ENCODE peak calls at places on chromosomes 11 and 22, in four cellular contexts. B is H1, A is HepG2, R is SK-N-SH. F is an unnamed sample.
A peak's percentile ranks its signal among the peaks of the same experiment; 100 is the strongest.

GRCh38 chr11:119795231-119795630 is 66.2 kb upstream of the NECTIN1 start:
- DNase-seq in A (no peak), B (no peak), R (no peak), F (peak; percentile 19)

GRCh38 chr22:36326178-36327161 is 61.3 kb downstream of the MYH9 start:
- DNase-seq in B (no peak), A (no peak), R (no peak), F (no peak)

GRCh38 chr11:88552377-88553029 is 215.0 kb upstream of the CTSC start:
- DNase-seq in R (peak; percentile 23), A (peak; percentile 39), B (peak; percentile 72), F (peak; percentile 41)

GRCh38 chr11:1767399-1768140 is 3.8 kb upstream of the CTSD start:
- DNase-seq in B (no peak), R (no peak), A (no peak), F (no peak)

GRCh38 chr11:9047986-9048522 is 43.3 kb downstream of the SCUBE2 start:
- DNase-seq in R (no peak), B (no peak), A (no peak), F (no peak)

GRCh38 chr22:36764641-36765040 is 11.3 kb downstream of the IFT27 start:
- DNase-seq in A (no peak), R (no peak), B (no peak), F (no peak)

GRCh38 chr22:30763815-30764686 is 69.4 kb downstream of the OSBP2 start:
- DNase-seq in A (peak; percentile 70), B (peak; percentile 61), R (peak; percentile 72), F (peak; percentile 84)

GRCh38 chr11:73239111-73239521 is 21.0 kb downstream of the P2RY2 start:
- DNase-seq in A (no peak), R (no peak), B (no peak), F (no peak)

GRCh38 chr22:49905465-49905864 is 12.8 kb downstream of the ALG12 start:
- DNase-seq in A (no peak), R (no peak), B (no peak), F (no peak)

GRCh38 chr11:26219506-26220117 is 112.3 kb upstream of the ANO3 start:
- DNase-seq in B (no peak), A (no peak), R (no peak), F (no peak)

GRCh38 chr11:117175781-117176180 is 2.8 kb upstream of the SIDT2 start:
- DNase-seq in A (no peak), R (no peak), B (no peak), F (no peak)

GRCh38 chr22:22061085-22062077 is 78.8 kb upstream of the TOP3B start:
- DNase-seq in B (no peak), A (peak; percentile 83), R (no peak), F (peak; percentile 6)

GRCh38 chr11:83836883-83837654 is 550.9 kb upstream of the CCDC90B start:
- DNase-seq in R (peak; percentile 69), B (peak; percentile 61), A (peak; percentile 65), F (peak; percentile 57)

GRCh38 chr22:20249797-20250354 is 18.2 kb downstream of the RTN4R start:
- DNase-seq in R (no peak), A (no peak), B (no peak), F (no peak)
- TF ChIP-seq USF2 in R (no peak), A (no peak), B (no peak), F (no peak)

DNA sequence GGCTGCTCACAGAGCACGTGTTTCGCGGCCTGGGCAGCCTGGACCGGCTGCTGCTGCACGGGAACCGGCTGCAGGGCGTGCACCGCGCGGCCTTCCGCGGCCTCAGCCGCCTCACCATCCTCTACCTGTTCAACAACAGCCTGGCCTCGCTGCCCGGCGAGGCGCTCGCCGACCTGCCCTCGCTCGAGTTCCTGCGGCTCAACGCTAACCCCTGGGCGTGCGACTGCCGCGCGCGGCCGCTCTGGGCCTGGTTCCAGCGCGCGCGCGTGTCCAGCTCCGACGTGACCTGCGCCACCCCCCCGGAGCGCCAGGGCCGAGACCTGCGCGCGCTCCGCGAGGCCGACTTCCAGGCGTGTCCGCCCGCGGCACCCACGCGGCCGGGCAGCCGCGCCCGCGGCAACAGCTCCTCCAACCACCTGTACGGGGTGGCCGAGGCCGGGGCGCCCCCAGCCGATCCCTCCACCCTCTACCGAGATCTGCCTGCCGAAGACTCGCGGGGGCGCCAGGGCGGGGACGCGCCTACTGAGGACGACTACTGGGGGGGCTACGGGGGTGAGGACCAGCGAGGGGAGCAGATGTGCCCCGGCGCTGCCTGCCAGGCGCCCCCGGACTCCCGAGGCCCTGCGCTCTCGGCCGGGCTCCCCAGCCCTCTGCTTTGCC is 16.0 kb downstream of the RTN4RL2 start:
- DNase-seq in R (peak; percentile 79), A (no peak), B (peak; percentile 74), F (no peak)
- TF ChIP-seq MAX in R (no peak), A (no peak), B (peak; percentile 98), F (no peak)

GRCh38 chr11:20671856-20672546 is 2.6 kb downstream of the NELL1 start:
- DNase-seq in A (peak; percentile 7), B (no peak), R (peak; percentile 67), F (peak; percentile 31)

GRCh38 chr11:20668844-20669832 is at the start of gene NELL1:
- DNase-seq in A (no peak), R (peak; percentile 79), B (peak; percentile 66), F (no peak)

GRCh38 chr11:20669833-20670684 is 673 bp downstream of the NELL1 start:
- DNase-seq in R (peak; percentile 67), A (no peak), B (peak; percentile 58), F (no peak)

GRCh38 chr11:20672575-20672974 is 3.2 kb downstream of the NELL1 start:
- DNase-seq in B (no peak), A (peak; percentile 18), R (peak; percentile 50), F (peak; percentile 20)

DNA sequence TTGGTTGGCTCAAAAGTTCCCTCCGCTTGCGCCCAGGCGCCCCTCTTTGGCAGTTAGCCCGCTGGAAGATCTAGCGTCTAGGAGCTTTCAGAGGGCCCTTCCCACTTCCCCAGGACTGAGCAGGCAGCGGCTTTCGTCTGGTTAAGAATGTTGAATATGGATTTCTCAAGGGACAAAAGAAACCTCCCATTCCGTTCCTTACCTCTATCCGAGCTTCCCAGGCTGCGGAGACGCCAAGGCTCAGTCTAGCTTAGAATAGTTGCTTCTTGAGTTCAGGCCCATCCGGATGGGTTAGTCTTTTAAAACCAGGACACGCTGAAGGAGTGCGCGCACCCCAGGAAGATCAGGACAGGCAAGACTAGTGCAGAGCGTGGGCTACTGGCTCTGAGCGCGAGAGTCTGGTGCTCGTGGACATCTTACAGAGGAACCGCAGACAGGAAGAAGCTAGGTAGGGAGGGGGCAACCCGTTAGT is 1.6 kb downstream of the NELL1 start:
- DNase-seq in B (peak; percentile 66), A (no peak), R (no peak), F (no peak)
- H3K4me3 ChIP-seq in B (peak overlapping the region; percentile 55), A (no peak overlapping the region), R (no peak overlapping the region), F (no peak overlapping the region)

DNA sequence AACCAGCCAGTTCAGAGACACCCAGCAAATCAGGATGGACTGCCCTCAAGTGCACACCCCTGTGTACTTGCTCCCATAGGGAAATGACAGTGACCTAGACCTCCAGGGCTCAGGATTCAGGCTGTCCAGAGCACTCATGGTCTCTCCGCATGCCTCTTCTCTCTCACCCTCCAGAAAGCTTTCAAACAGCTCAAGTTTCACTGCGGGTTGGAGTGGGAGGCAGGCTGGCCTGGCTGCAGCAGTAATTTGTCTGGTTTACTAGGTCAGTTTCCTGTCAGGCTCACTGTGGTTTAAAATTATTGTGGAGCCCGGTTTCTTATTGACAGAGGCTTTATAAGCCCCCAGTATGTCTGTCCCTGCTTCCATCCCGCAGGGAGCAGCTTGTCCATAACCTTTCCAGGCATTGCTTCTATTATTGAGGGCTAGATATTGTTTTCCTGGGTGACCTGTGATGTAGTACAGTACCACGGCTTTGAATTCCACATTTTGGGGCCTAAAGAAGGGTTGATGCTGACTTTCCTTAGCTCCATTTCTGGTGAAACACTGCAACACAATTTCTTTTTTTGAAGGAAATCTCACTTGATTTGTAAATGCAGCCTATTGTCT is 235.3 kb upstream of the SORL1-AS1 start:
- DNase-seq in B (no peak), R (no peak), A (no peak), F (no peak)
- TF ChIP-seq USF2 in B (no peak), R (no peak), A (no peak), F (no peak)

DNA sequence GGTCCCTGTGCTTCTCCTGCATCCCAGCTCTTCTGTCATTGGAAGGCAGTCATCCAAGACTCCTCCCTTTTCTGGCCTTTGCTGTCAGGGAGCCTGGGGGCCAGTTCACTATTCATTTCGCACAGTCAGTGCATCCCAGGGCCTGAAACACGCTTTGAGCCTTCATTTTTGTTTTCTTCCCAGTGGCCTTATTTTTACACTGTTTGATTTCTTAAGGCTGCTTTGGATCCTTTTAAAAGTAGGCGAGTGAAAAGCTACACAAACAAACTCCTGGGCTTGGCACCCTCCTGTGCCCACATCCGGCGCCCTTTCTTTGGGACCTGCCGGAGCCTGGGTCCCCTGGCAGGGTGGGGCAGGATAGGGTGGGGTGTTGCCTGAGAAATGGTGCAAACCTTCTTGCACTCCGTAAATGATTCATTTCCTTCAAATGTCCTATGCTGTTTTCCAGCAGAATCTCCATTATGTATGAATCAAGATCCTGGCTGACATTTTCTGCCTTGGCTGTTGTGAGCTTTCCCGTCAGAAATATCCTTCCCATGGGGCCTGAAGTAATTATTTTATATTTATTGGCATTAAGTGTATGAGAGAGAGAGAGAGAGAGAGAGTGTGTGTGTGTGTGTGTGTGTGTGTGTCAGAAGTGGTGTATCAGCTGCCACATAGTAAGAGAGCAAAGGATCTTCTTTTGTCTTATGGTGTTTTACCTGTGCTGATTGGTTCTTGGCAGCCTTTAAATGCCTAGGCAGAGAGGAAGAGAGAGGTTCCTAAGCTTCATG is 45.6 kb downstream of the BCR start:
- DNase-seq in R (no peak), A (no peak), B (no peak), F (peak; percentile 36)
- TF ChIP-seq MAX in R (no peak), A (no peak), B (no peak), F (no peak)

DNA sequence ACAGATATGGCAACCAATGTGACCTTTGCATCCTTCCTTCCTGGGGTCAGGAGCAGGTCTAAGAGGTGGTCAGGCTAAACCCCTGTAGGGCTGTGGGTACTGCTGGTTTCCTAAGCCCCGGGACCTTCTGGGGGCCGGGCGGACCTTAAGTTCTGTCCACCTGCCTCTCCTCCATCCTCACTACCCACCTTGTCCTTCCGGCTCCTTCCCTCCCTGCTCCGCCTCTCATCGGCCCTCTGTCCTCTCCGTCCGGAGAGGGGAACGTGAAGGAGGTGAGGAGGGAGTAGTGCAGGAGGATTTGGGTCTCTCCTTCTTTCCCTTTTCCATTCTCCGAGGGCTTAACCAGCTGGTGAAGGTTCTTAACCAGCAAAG is 28.3 kb upstream of the PARVB start:
- DNase-seq in A (no peak), R (no peak), B (no peak), F (no peak)
- H3K4me3 ChIP-seq in A (no peak overlapping the region), R (no peak overlapping the region), B (no peak overlapping the region), F (no peak overlapping the region)

DNA sequence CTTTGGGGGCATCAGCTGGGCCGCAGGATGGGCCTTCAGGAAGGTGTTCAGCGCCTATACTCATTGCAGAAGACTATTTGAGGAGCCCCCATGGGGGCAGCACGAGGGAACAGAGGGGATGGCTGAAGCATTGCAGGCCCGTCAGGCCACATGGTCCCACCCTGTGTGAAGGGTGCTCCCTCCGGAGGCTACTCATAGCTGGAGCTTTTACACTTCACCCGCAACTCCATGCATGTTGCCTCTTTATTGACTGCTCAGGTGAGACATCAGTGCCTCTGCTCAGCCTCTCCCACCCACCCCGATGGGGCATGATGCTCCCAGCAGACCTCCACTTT is 1500.9 kb downstream of the TBC1D22A start:
- DNase-seq in A (no peak), B (no peak), R (no peak), F (no peak)
- TF ChIP-seq USF2 in A (no peak), B (no peak), R (no peak), F (no peak)